ENCODE peak calls at places on chromosomes 16 and 17, in ten cellular contexts. L is BJ; K is uterus; G is adrenal gland; H is CD8-positive, alpha-beta memory T cell; A is SJSA1; S is cardiac muscle cell; Y is IMR-90; U is osteoblast; B is lower lobe of right lung. Z is an unnamed sample.

GRCh38 chr16:59848314-59848713 is 1114.2 kb upstream of the GOT2 start:
- DNase-seq in L (no peak), S (no peak), U (no peak), G (no peak), K (no peak), H (no peak), B (no peak), Y (no peak), A (no peak), Z (no peak)

GRCh38 chr16:53433509-53433908 is 762 bp upstream of the RBL2 start:
- DNase-seq in Y (no peak), G (no peak), L (no peak), H (no peak), B (no peak), U (no peak), S (no peak), K (no peak), A (no peak), Z (peak; percentile 48)

GRCh38 chr16:21645261-21645721 is 7.1 kb downstream of the IGSF6 start:
- DNase-seq in U (no peak), S (no peak), A (no peak), L (no peak), G (no peak), H (peak; percentile 74), K (no peak), Y (peak; percentile 43), B (no peak), Z (no peak)

GRCh38 chr16:79658301-79659001 is 57.9 kb upstream of the MAF start:
- DNase-seq in G (peak; percentile 93), K (peak; percentile 37), S (no peak), A (peak; percentile 85), B (no peak), H (no peak), U (peak; percentile 82), L (no peak), Y (peak; percentile 35), Z (no peak)

GRCh38 chr17:72660274-72661092 is 432.0 kb downstream of the SLC39A11 start:
- DNase-seq in K (no peak), B (no peak), Y (no peak), G (no peak), U (no peak), A (no peak), L (no peak), S (no peak), H (no peak), Z (no peak)

GRCh38 chr16:72493681-72494415 is 321.9 kb upstream of the PMFBP1 start:
- DNase-seq in H (no peak), K (no peak), B (no peak), L (peak; percentile 60), A (peak; percentile 79), Y (peak; percentile 65), U (peak; percentile 86), S (no peak), G (no peak), Z (no peak)

GRCh38 chr17:57557363-57557762 is 187.7 kb downstream of the CCDC182 start:
- DNase-seq in G (no peak), Y (no peak), L (no peak), B (no peak), S (no peak), U (peak; percentile 47), K (no peak), H (no peak), A (no peak), Z (no peak)

GRCh38 chr17:79276824-79277223 is 202.2 kb downstream of the ENGASE start:
- DNase-seq in U (no peak), L (no peak), H (no peak), S (no peak), B (no peak), Y (no peak), G (no peak), K (no peak), A (no peak), Z (no peak)

GRCh38 chr16:13305019-13305755 is 403.8 kb downstream of the SHISA9 start:
- DNase-seq in S (no peak), H (no peak), A (no peak), K (no peak), U (no peak), Y (no peak), L (no peak), B (no peak), G (no peak), Z (no peak)

GRCh38 chr16:57023541-57024249 is 34.3 kb downstream of the NLRC5 start:
- DNase-seq in U (no peak), L (no peak), G (no peak), B (no peak), S (no peak), Y (no peak), K (no peak), A (no peak), H (peak; percentile 86), Z (peak; percentile 6)

GRCh38 chr16:58491-59439 is 5.1 kb downstream of the SNRNP25 start:
- DNase-seq in H (no peak), G (no peak), A (no peak), U (peak; percentile 72), B (peak; percentile 36), Y (no peak), L (no peak), S (no peak), K (no peak), Z (no peak)

GRCh38 chr16:60929-61878 is 7.6 kb downstream of the SNRNP25 start:
- DNase-seq in S (no peak), K (no peak), H (no peak), L (no peak), G (no peak), U (peak; percentile 69), A (no peak), Y (no peak), B (peak; percentile 44), Z (peak; percentile 83)

GRCh38 chr16:61879-62281 is 8.3 kb downstream of the SNRNP25 start:
- DNase-seq in Y (no peak), K (no peak), U (peak; percentile 77), A (no peak), B (no peak), S (no peak), G (no peak), L (no peak), H (no peak), Z (no peak)

GRCh38 chr16:59440-60059 is 5.9 kb downstream of the SNRNP25 start:
- DNase-seq in S (no peak), K (no peak), H (no peak), G (no peak), U (peak; percentile 66), L (no peak), A (no peak), Y (no peak), B (no peak), Z (no peak)

DNA sequence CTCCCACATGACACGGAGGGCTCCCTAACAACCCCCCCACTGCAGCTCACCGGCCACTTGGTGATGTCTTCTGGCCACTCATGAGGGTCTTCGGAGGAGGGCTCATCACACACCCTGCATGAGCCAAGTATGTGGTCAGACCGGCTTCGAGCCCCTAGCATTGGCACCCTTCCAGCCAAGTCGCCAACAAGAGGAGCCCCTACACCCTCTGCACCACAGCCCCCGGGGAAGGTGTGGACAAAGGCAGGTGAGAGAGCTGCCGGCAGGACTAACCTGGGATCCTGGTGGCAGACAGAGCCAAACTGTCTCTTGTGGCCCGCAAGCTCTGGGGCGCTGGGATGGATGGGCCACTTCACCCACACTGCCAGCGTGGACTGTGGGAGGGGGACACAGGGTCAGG is 6.5 kb downstream of the SNRNP25 start:
- DNase-seq in B (peak; percentile 34), Y (no peak), U (no peak), A (no peak), S (no peak), L (no peak), G (no peak), H (no peak), K (no peak), Z (no peak)
- H3K4me3 ChIP-seq in B (no peak overlapping the region), Y (no peak overlapping the region), U (no peak overlapping the region), A (no peak overlapping the region), S (no peak overlapping the region), L (no peak overlapping the region), G (no peak overlapping the region), H (no peak overlapping the region), K (no peak overlapping the region), Z (no peak overlapping the region)

DNA sequence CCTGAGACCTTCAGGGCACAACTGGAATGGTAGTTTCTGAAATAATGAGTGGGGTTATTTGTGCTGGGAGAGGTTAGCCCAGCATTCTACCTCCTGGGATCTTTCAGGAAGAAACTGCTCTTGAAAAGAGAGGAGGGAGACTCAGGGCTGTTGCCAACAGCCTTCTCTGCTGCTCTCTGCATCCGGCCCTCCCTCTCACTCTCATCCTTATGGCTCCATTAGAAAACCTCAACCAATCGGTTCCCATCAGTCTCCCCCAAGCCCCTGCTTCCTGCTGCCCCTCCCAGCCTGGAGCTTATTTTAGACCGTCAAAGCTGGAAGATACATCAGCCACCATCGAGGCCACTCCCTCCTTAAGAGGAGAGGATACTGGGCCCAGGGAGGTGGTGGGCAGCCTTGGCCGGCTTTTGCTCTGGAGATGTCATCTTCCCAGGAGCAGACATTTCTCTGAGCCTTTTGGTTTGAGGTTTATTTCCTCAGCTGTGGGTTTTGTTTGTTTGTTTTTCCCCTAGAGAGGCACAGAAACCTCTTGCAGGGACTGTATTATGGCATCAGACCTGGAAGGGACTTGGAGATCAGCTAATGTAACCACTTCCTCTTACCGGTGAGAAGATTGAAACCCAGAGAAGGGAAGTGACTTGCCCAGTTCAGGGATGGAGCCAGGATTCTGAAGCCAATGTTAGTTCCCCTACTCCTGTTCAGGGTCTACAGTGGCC is 2.7 kb downstream of the MPRIP start:
- DNase-seq in U (peak; percentile 94), K (peak; percentile 54), G (peak; percentile 49), S (peak; percentile 82), Y (peak; percentile 79), H (no peak), B (no peak), L (peak; percentile 54), A (peak; percentile 89), Z (peak; percentile 48)
- H3K4me3 ChIP-seq in U (peak overlapping the region; percentile 82), K (peak overlapping the region; percentile 55), G (peak overlapping the region; percentile 93), S (peak overlapping the region; percentile 95), Y (peak overlapping the region; percentile 9), H (peak overlapping the region; percentile 45), B (peak overlapping the region; percentile 75), L (peak overlapping the region; percentile 79), A (peak overlapping the region; percentile 81), Z (no peak overlapping the region)

GRCh38 chr16:10614685-10615084 is 34.3 kb upstream of the EMP2 start:
- DNase-seq in K (no peak), H (no peak), A (no peak), S (no peak), G (no peak), Y (no peak), U (no peak), L (no peak), B (no peak), Z (no peak)
- H3K4me3 ChIP-seq in K (no peak overlapping the region), H (no peak overlapping the region), A (no peak overlapping the region), S (no peak overlapping the region), G (no peak overlapping the region), Y (no peak overlapping the region), U (no peak overlapping the region), L (no peak overlapping the region), B (no peak overlapping the region), Z (no peak overlapping the region)

GRCh38 chr17:49969794-49970389 is 902 bp downstream of the DLX4 start:
- DNase-seq in L (no peak), K (no peak), G (no peak), H (no peak), A (no peak), Y (no peak), U (no peak), S (no peak), B (no peak), Z (peak; percentile 77)
- H3K4me3 ChIP-seq in L (no peak overlapping the region), K (no peak overlapping the region), G (peak overlapping the region; percentile 57), H (peak overlapping the region; percentile 79), A (no peak overlapping the region), Y (no peak overlapping the region), U (no peak overlapping the region), S (no peak overlapping the region), B (peak overlapping the region; percentile 66), Z (peak overlapping the region; percentile 64)

Z was measured in H7.